ENCODE peak calls at places on chromosome 10, in five cellular contexts. K is mucosa of descending colon, D is Peyer's patch, L is SK-N-SH, Z is brain microvascular endothelial cell. J is an unnamed sample.
A peak's percentile ranks its signal among the peaks of the same experiment; 100 is the strongest.

GRCh38 chr10:105743343-105744056 is 1102.4 kb downstream of the SORCS3 start:
- DNase-seq in K (no peak), D (no peak), L (no peak), Z (no peak), J (no peak)

GRCh38 chr10:122348951-122349361 is 25.6 kb upstream of the PLEKHA1 start:
- DNase-seq in K (no peak), D (peak; percentile 74), L (no peak), Z (no peak), J (no peak)

GRCh38 chr10:85557077-85557476 is 809.5 kb downstream of the GRID1 start:
- DNase-seq in K (no peak), D (no peak), L (no peak), Z (peak; percentile 49), J (peak; percentile 9)

GRCh38 chr10:32932330-32932729 is 25.7 kb downstream of the ITGB1 start:
- DNase-seq in K (no peak), D (no peak), L (no peak), Z (no peak), J (no peak)

GRCh38 chr10:66277481-66277880 is 648.4 kb upstream of the LRRTM3 start:
- DNase-seq in K (no peak), D (no peak), L (no peak), Z (no peak), J (no peak)

GRCh38 chr10:63761243-63761642 is 240.0 kb downstream of the REEP3 start:
- DNase-seq in K (no peak), D (no peak), L (no peak), Z (no peak), J (no peak)

GRCh38 chr10:94549221-94549620 is 3.6 kb downstream of the HELLS start:
- DNase-seq in K (no peak), D (no peak), L (no peak), Z (no peak), J (no peak)

GRCh38 chr10:86152911-86153310 is 213.7 kb downstream of the GRID1 start:
- DNase-seq in K (no peak), D (no peak), L (no peak), Z (no peak), J (no peak)

GRCh38 chr10:91762878-91763277 is 35.3 kb upstream of the TNKS2 start:
- DNase-seq in K (no peak), D (no peak), L (no peak), Z (no peak), J (no peak)

GRCh38 chr10:52258791-52259427 is 55.2 kb upstream of the DKK1 start:
- DNase-seq in K (no peak), D (no peak), L (no peak), Z (no peak), J (peak; percentile 23)

GRCh38 chr10:94092848-94093247 is 99.1 kb downstream of the PLCE1 start:
- DNase-seq in K (no peak), D (no peak), L (no peak), Z (peak; percentile 37), J (peak; percentile 68)

GRCh38 chr10:114552050-114552449 is 106.0 kb downstream of the ABLIM1 start:
- DNase-seq in K (no peak), D (no peak), L (no peak), Z (no peak), J (no peak)

GRCh38 chr10:21052709-21053104 is 155.6 kb upstream of the NEBL start:
- DNase-seq in K (no peak), D (no peak), L (no peak), Z (no peak), J (no peak)

GRCh38 chr10:19847321-19847720 is 31.1 kb downstream of the PLXDC2 start:
- DNase-seq in K (no peak), D (no peak), L (no peak), Z (peak; percentile 42), J (peak; percentile 39)

GRCh38 chr10:18681366-18681765 is 22.1 kb downstream of the ARL5B start:
- DNase-seq in K (no peak), D (no peak), L (no peak), Z (no peak), J (peak; percentile 68)

GRCh38 chr10:7520496-7521485 is 110.0 kb upstream of the SFMBT2 start:
- DNase-seq in K (no peak), D (no peak), L (no peak), Z (no peak), J (no peak)

GRCh38 chr10:50928190-50928552 is 42.7 kb upstream of the A1CF start:
- DNase-seq in K (no peak), D (no peak), L (no peak), Z (no peak), J (no peak)

GRCh38 chr10:44989621-44990301 is 11.0 kb upstream of the ZNF22 start:
- DNase-seq in K (no peak), D (no peak), L (no peak), Z (no peak), J (no peak)

GRCh38 chr10:67476201-67476600 is 219.8 kb downstream of the CTNNA3 start:
- DNase-seq in K (no peak), D (peak; percentile 58), L (no peak), Z (no peak), J (no peak)

GRCh38 chr10:67473850-67474633 is 222.0 kb downstream of the CTNNA3 start:
- DNase-seq in K (no peak), D (no peak), L (no peak), Z (no peak), J (no peak)

GRCh38 chr10:67471022-67471421 is 225.0 kb downstream of the CTNNA3 start:
- DNase-seq in K (no peak), D (no peak), L (no peak), Z (no peak), J (no peak)
- TF ChIP-seq CTCF in K (no peak), D (no peak), L (no peak), Z (no peak), J (no peak)

DNA sequence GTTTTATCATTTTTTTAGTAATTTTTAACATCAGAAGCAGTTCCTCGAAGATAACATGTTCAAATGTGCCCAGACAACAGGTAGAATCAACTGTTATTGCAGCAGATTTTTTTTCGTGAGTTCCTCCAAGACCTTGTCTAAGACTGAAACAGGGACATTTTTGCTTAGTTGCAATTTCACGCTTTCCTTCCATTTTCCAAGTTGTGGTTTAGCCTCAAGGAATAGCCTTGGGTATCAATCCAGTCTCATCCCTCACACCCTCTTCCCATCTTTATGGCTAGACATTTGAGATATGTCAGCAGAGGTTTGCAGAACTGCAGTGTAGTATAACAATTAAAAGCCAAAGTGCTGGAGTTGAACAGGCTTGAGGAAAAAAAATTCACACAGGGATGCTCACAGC is 152.5 kb downstream of the SORCS1 start:
- DNase-seq in K (no peak), D (no peak), L (no peak), Z (no peak), J (no peak)
- H3K4me3 ChIP-seq in K (no peak overlapping the region), D (no peak overlapping the region), L (no peak overlapping the region), Z (no peak overlapping the region), J (no peak overlapping the region)

GRCh38 chr10:127492607-127493250 is 56.4 kb upstream of the NPS start:
- DNase-seq in K (no peak), D (no peak), L (no peak), Z (peak; percentile 2), J (no peak)
- TF ChIP-seq CTCF in K (no peak), D (no peak), L (peak; percentile 14), Z (peak; percentile 36), J (peak; percentile 22)

DNA sequence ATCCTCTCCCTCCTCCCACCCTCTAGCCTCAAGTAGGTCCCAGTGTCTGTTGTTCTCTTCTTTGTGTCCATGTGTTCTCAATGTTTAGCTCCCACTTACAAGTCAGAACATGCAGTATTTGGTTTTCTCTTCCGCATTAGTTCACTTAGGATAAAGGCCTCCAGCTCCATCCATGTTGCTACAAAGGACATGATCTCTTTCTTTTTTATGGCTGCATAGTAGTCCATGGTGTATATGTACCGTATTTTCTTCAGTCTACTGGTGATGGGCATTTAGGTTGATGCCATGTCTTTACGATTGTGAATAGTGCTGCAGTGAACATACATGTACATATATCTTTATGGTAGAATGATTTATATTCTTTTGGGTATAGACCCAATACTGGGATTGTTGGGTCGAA is 1.6 kb upstream of the GOT1 start:
- DNase-seq in K (no peak), D (no peak), L (no peak), Z (no peak), J (no peak)
- H3K4me3 ChIP-seq in K (no peak overlapping the region), D (no peak overlapping the region), L (no peak overlapping the region), Z (no peak overlapping the region), J (no peak overlapping the region)

GRCh38 chr10:97101166-97101940 is 84.4 kb downstream of the SLIT1 start:
- DNase-seq in K (no peak), D (no peak), L (no peak), Z (no peak), J (no peak)
- TF ChIP-seq CTCF in K (no peak), D (no peak), L (no peak), Z (peak; percentile 25), J (no peak)

DNA sequence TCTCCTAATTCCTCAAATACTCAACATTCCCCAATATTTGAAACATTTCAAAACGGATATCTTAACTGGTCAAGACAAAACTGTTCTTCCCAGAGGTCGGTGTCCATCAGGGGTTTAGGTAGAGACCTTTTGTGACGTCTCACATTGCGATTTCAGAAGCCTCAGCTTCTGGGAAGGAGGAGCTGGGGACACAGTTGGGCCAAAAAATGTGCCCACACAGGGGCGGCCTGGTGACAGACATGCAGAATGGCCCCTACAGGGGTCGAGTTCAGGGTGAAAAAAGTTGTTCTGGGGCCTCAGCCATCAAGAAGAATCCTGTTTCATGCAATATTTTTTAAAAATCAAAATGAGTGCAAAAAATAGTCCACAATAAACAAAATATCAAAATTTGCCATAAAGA is 108.7 kb upstream of the PFKP start:
- DNase-seq in K (no peak), D (no peak), L (no peak), Z (no peak), J (no peak)
- H3K4me3 ChIP-seq in K (no peak overlapping the region), D (no peak overlapping the region), L (no peak overlapping the region), Z (no peak overlapping the region), J (no peak overlapping the region)

GRCh38 chr10:5252177-5253037 is 55.8 kb downstream of the AKR1C4 start:
- DNase-seq in K (no peak), D (no peak), L (no peak), Z (no peak), J (peak; percentile 72)
- TF ChIP-seq CTCF in K (no peak), D (no peak), L (no peak), Z (no peak), J (no peak)

GRCh38 chr10:43228783-43229207 is 38.1 kb downstream of the RASGEF1A start:
- DNase-seq in K (peak; percentile 21), D (peak; percentile 29), L (no peak), Z (no peak), J (no peak)
- H3K4me3 ChIP-seq in K (no peak overlapping the region), D (peak overlapping the region; percentile 37), L (no peak overlapping the region), Z (no peak overlapping the region), J (no peak overlapping the region)

J was measured in cardiac fibroblast.